ENCODE peak calls at places on chromosomes 12 and 14, in six cellular contexts. Y, I, U, V, O and M are unnamed samples.

GRCh38 chr12:42716521-42716920 is 127.0 kb upstream of the PRICKLE1 start:
- DNase-seq in I (no peak), V (no peak), Y (no peak), U (no peak), O (no peak), M (no peak)

GRCh38 chr14:101458536-101459391 is 102.5 kb upstream of the DIO3 start:
- DNase-seq in Y (no peak), V (no peak), I (no peak), U (no peak), O (no peak), M (no peak)

GRCh38 chr12:32754101-32754500 is 1.6 kb downstream of the YARS2 start:
- DNase-seq in I (no peak), Y (no peak), V (no peak), O (no peak), U (no peak), M (no peak)

GRCh38 chr12:48486261-48486660 is 4.0 kb downstream of the C12orf54 start:
- DNase-seq in U (no peak), I (peak), Y (no peak), V (no peak), O (no peak), M (no peak)

GRCh38 chr14:89399594-89400068 is 17.4 kb downstream of the FOXN3 start:
- DNase-seq in Y (no peak), V (no peak), I (no peak), O (no peak), U (peak), M (no peak)

GRCh38 chr14:103207404-103208072 is 84.3 kb downstream of the TNFAIP2 start:
- DNase-seq in U (no peak), V (no peak), O (no peak), Y (no peak), I (no peak), M (no peak)

GRCh38 chr12:91608562-91608961 is 425.9 kb upstream of the DCN start:
- DNase-seq in I (no peak), U (no peak), V (no peak), O (no peak), Y (no peak), M (no peak)

GRCh38 chr12:47834199-47835016 is 14.7 kb upstream of the HDAC7 start:
- DNase-seq in V (no peak), O (no peak), I (no peak), U (no peak), Y (no peak), M (no peak)

GRCh38 chr14:99755629-99756603 is 37.3 kb upstream of the EML1 start:
- DNase-seq in V (peak), U (no peak), O (peak), I (peak), Y (no peak), M (no peak)

GRCh38 chr14:39582028-39582654 is 149.9 kb upstream of the FBXO33 start:
- DNase-seq in Y (no peak), I (no peak), O (no peak), U (no peak), V (no peak), M (no peak)

GRCh38 chr12:71795901-71796300 is 41.2 kb downstream of the RAB21 start:
- DNase-seq in Y (no peak), O (no peak), I (no peak), U (no peak), V (no peak), M (no peak)

GRCh38 chr12:53600490-53601295 is 25.5 kb downstream of the ATF7 start:
- DNase-seq in I (no peak), U (no peak), Y (no peak), O (no peak), V (no peak), M (no peak)

GRCh38 chr14:65231286-65231980 is 129.1 kb upstream of the MAX start:
- DNase-seq in V (no peak), O (no peak), Y (no peak), I (no peak), U (no peak), M (no peak)

GRCh38 chr14:74491952-74492351 is 1.2 kb downstream of the NPC2 start:
- DNase-seq in V (peak), I (peak), Y (no peak), O (no peak), U (no peak), M (no peak)

GRCh38 chr12:32139064-32139421 is 32.4 kb downstream of the BICD1 start:
- DNase-seq in V (no peak), O (no peak), I (no peak), U (no peak), Y (no peak), M (no peak)

GRCh38 chr14:95493503-95493902 is 22.9 kb downstream of the SYNE3 start:
- DNase-seq in Y (no peak), V (no peak), O (no peak), I (no peak), U (no peak), M (no peak)

GRCh38 chr12:6047249-6048227 is 76.9 kb downstream of the VWF start:
- DNase-seq in I (peak), U (no peak), Y (no peak), O (no peak), V (no peak), M (no peak)